ENCODE peak calls at places on chromosome 9, in eight cellular contexts. L is nucleus accumbens; O is stimulated activated CD4-positive, alpha-beta T cell treated with anti-CD3 and anti-CD28 coated beads, Interleukin-2, amount 100 ng/mL, for 48 hours; N is HTR-8/SVneo; B is stimulated activated CD8-positive, alpha-beta memory T cell treated with anti-CD3 and anti-CD28 coated beads, Interleukin-4, amount 100 ng/mL, for 48 hours; Y is GF-D8; W is NCI-H1436; C is effector CD4-positive, alpha-beta T cell. V is an unnamed sample.

GRCh38 chr9:126915281-126915816 is 767 bp downstream of the RALGPS1 start:
- DNase-seq in L (peak), O (peak), N (no peak), B (peak), Y (no peak), W (peak), C (peak), V (peak)

GRCh38 chr9:89352451-89352850 is 34.2 kb downstream of the SECISBP2 start:
- DNase-seq in L (no peak), O (no peak), N (no peak), B (no peak), Y (no peak), W (no peak), C (no peak), V (no peak)

GRCh38 chr9:27212191-27212590 is 84.8 kb downstream of the EQTN start:
- DNase-seq in L (no peak), O (no peak), N (no peak), B (no peak), Y (no peak), W (no peak), C (no peak), V (no peak)

GRCh38 chr9:15155826-15156225 is 151.2 kb downstream of the TTC39B start:
- DNase-seq in L (no peak), O (no peak), N (no peak), B (no peak), Y (no peak), W (no peak), C (no peak), V (no peak)

GRCh38 chr9:123218831-123219230 is 49.6 kb downstream of the STRBP start:
- DNase-seq in L (no peak), O (no peak), N (no peak), B (no peak), Y (no peak), W (no peak), C (no peak), V (no peak)

GRCh38 chr9:18864516-18864915 is 168.5 kb downstream of the SAXO1 start:
- DNase-seq in L (no peak), O (no peak), N (no peak), B (no peak), Y (no peak), W (no peak), C (no peak), V (no peak)

GRCh38 chr9:86675805-86676204 is 271.5 kb downstream of the GAS1 start:
- DNase-seq in L (no peak), O (no peak), N (no peak), B (no peak), Y (no peak), W (no peak), C (no peak), V (no peak)

GRCh38 chr9:88538311-88539085 is 3.5 kb downstream of the NXNL2 start:
- DNase-seq in L (no peak), O (no peak), N (no peak), B (no peak), Y (no peak), W (no peak), C (no peak), V (no peak)

GRCh38 chr9:15720861-15721260 is 168.0 kb downstream of the CCDC171 start:
- DNase-seq in L (no peak), O (no peak), N (no peak), B (no peak), Y (no peak), W (no peak), C (no peak), V (no peak)

GRCh38 chr9:114213566-114213965 is 58.2 kb downstream of the COL27A1 start:
- DNase-seq in L (no peak), O (no peak), N (no peak), B (no peak), Y (no peak), W (no peak), C (no peak), V (no peak)

GRCh38 chr9:100377015-100377414 is 24.3 kb upstream of the TEX10 start:
- DNase-seq in L (peak), O (no peak), N (no peak), B (no peak), Y (no peak), W (no peak), C (no peak), V (no peak)

GRCh38 chr9:116494815-116495634 is 192.1 kb upstream of the TRIM32 start:
- DNase-seq in L (no peak), O (peak), N (no peak), B (peak), Y (no peak), W (peak), C (no peak), V (no peak)

GRCh38 chr9:133780404-133780945 is 42.3 kb upstream of the SARDH start:
- DNase-seq in L (no peak), O (no peak), N (no peak), B (no peak), Y (no peak), W (no peak), C (no peak), V (no peak)

GRCh38 chr9:123287639-123288038 is 19.3 kb upstream of the STRBP start:
- DNase-seq in L (no peak), O (no peak), N (no peak), B (no peak), Y (no peak), W (no peak), C (no peak), V (no peak)

GRCh38 chr9:133163559-133164208 is at the start of gene GBGT1:
- DNase-seq in L (no peak), O (no peak), N (peak), B (peak), Y (peak), W (no peak), C (no peak), V (peak)

GRCh38 chr9:89312154-89312616 is 1.2 kb downstream of the CKS2 start:
- DNase-seq in L (no peak), O (no peak), N (no peak), B (no peak), Y (no peak), W (no peak), C (no peak), V (no peak)

GRCh38 chr9:115507148-115507547 is 389.2 kb upstream of the TNC start:
- DNase-seq in L (no peak), O (no peak), N (no peak), B (no peak), Y (no peak), W (no peak), C (no peak), V (no peak)

GRCh38 chr9:25427898-25428297 is 250.3 kb downstream of the TUSC1 start:
- DNase-seq in L (no peak), O (no peak), N (no peak), B (no peak), Y (no peak), W (no peak), C (no peak), V (no peak)

GRCh38 chr9:129370770-129371169 is 192.7 kb upstream of the IER5L start:
- DNase-seq in L (no peak), O (no peak), N (no peak), B (no peak), Y (no peak), W (no peak), C (no peak), V (no peak)

GRCh38 chr9:32384002-32384363 is 460 bp upstream of the ACO1 start:
- DNase-seq in L (no peak), O (no peak), N (no peak), B (no peak), Y (no peak), W (no peak), C (no peak), V (no peak)

GRCh38 chr9:131012023-131012334 is 3.0 kb downstream of the LAMC3 start:
- DNase-seq in L (no peak), O (no peak), N (no peak), B (no peak), Y (no peak), W (no peak), C (no peak), V (no peak)

GRCh38 chr9:122248448-122248865 is 16.2 kb downstream of the RBM18 start:
- DNase-seq in L (no peak), O (no peak), N (no peak), B (no peak), Y (no peak), W (no peak), C (no peak), V (no peak)

GRCh38 chr9:21555911-21556310 is 73.8 kb upstream of the IFNE start:
- DNase-seq in L (no peak), O (no peak), N (no peak), B (no peak), Y (no peak), W (no peak), C (no peak), V (no peak)

GRCh38 chr9:87613265-87614111 is 112.4 kb upstream of the CTSL start:
- DNase-seq in L (no peak), O (no peak), N (no peak), B (no peak), Y (no peak), W (no peak), C (no peak), V (no peak)

V was measured in psoas muscle.